ENCODE peak calls at places on chromosomes 13 and 19, in eight cellular contexts. M is choroid plexus epithelial cell; N is AML-193; G is upper lobe of left lung; Z is M059J; Y is stimulated activated CD8-positive, alpha-beta memory T cell treated with anti-CD3 and anti-CD28 coated beads, Interleukin-4, amount 100 ng/mL, for 48 hours; X is head of caudate nucleus; O is stimulated activated CD4-positive, alpha-beta T cell treated with anti-CD3 and anti-CD28 coated beads, Interleukin-2, amount 100 ng/mL, for 24 hours. H is an unnamed sample.

GRCh38 chr19:1068111-1069001 is 1.4 kb downstream of the ARHGAP45 start:
- DNase-seq in M (no peak), N (peak), G (peak), Z (no peak), Y (peak), X (no peak), O (peak), H (no peak)

GRCh38 chr13:57640582-57640981 is 9.0 kb downstream of the PCDH17 start:
- DNase-seq in M (no peak), N (peak), G (no peak), Z (no peak), Y (no peak), X (no peak), O (no peak), H (no peak)

GRCh38 chr13:98909016-98909415 is 68.8 kb downstream of the DOCK9 start:
- DNase-seq in M (no peak), N (no peak), G (no peak), Z (peak), Y (no peak), X (no peak), O (peak), H (peak)

GRCh38 chr19:49894879-49895565 is 1.7 kb downstream of the IL4I1 start:
- DNase-seq in M (no peak), N (no peak), G (no peak), Z (no peak), Y (peak), X (no peak), O (peak), H (no peak)

GRCh38 chr19:56837892-56838679 is 2.4 kb downstream of the PEG3 start:
- DNase-seq in M (peak), N (no peak), G (peak), Z (peak), Y (no peak), X (peak), O (peak), H (no peak)

GRCh38 chr19:16834747-16835146 is 5.5 kb downstream of the SIN3B start:
- DNase-seq in M (no peak), N (no peak), G (no peak), Z (peak), Y (peak), X (no peak), O (no peak), H (peak)

GRCh38 chr13:95787356-95788099 is 110.6 kb downstream of the DNAJC3 start:
- DNase-seq in M (peak), N (no peak), G (no peak), Z (no peak), Y (no peak), X (no peak), O (no peak), H (no peak)

GRCh38 chr19:3531716-3532115 is 7.3 kb upstream of the TEKTIP1 start:
- DNase-seq in M (no peak), N (no peak), G (no peak), Z (no peak), Y (no peak), X (no peak), O (no peak), H (no peak)

H was measured in ELR.